ENCODE peak calls at places on chromosomes 4 and X, in nine cellular contexts. D is heart left ventricle, E is A549, S is HCT116, B is testis, R is uterus, G is suprapubic skin, Q is endothelial cell of umbilical vein, V is tibial nerve. A is an unnamed sample.
A peak's percentile ranks its signal among the peaks of the same experiment; 100 is the strongest.

GRCh38 chrX:110142096-110142495 is 139.2 kb downstream of the TMEM164 start:
- DNase-seq in S (no peak), D (no peak), R (no peak), V (no peak), B (peak; percentile 46), Q (no peak), G (no peak), E (no peak), A (no peak)

GRCh38 chrX:95076449-95076848 is 1402.4 kb downstream of the FAM133A start:
- DNase-seq in D (no peak), B (no peak), V (no peak), R (no peak), Q (no peak), G (no peak), E (peak; percentile 30), S (no peak), A (no peak)

GRCh38 chrX:67781132-67781531 is 237.3 kb downstream of the AR start:
- DNase-seq in S (no peak), G (no peak), E (peak; percentile 2), V (no peak), D (peak; percentile 28), B (no peak), R (peak; percentile 20), Q (no peak), A (no peak)

GRCh38 chr4:143437937-143438336 is 75.6 kb upstream of the SMARCA5 start:
- DNase-seq in Q (no peak), B (no peak), R (no peak), D (no peak), E (no peak), V (no peak), S (no peak), G (no peak), A (no peak)

GRCh38 chrX:148633509-148633908 is 133.1 kb downstream of the AFF2 start:
- DNase-seq in D (no peak), G (no peak), E (no peak), Q (no peak), S (no peak), V (no peak), R (no peak), B (no peak), A (no peak)

GRCh38 chr4:96166806-96167205 is 326.9 kb downstream of the PDHA2 start:
- DNase-seq in R (no peak), E (no peak), V (no peak), G (no peak), B (no peak), D (no peak), S (no peak), Q (no peak), A (no peak)

GRCh38 chrX:18624599-18624998 is 47.3 kb downstream of the RS1 start:
- DNase-seq in R (no peak), D (no peak), E (no peak), S (no peak), V (no peak), B (no peak), Q (no peak), G (no peak), A (no peak)

GRCh38 chr4:150491132-150492049 is 90.6 kb upstream of the MAB21L2 start:
- DNase-seq in V (no peak), R (no peak), E (no peak), G (no peak), D (no peak), B (no peak), S (no peak), Q (no peak), A (no peak)

GRCh38 chrX:94400488-94400887 is 726.5 kb downstream of the FAM133A start:
- DNase-seq in B (no peak), R (no peak), S (no peak), V (no peak), D (no peak), E (no peak), Q (no peak), G (no peak), A (no peak)

GRCh38 chrX:46381630-46382029 is 163.6 kb downstream of the ZNF674 start:
- DNase-seq in R (no peak), G (no peak), D (no peak), Q (peak; percentile 24), S (peak; percentile 8), B (peak; percentile 16), E (peak; percentile 48), V (no peak), A (no peak)

GRCh38 chr4:38724507-38724808 is 58.3 kb downstream of the TLR10 start:
- DNase-seq in D (no peak), V (no peak), B (no peak), S (no peak), G (no peak), Q (no peak), R (no peak), E (no peak), A (no peak)

GRCh38 chr4:41095973-41096372 is 118.4 kb downstream of the APBB2 start:
- DNase-seq in R (no peak), E (no peak), V (no peak), S (no peak), Q (no peak), D (no peak), G (no peak), B (no peak), A (no peak)

GRCh38 chr4:15470149-15470520 is 453 bp downstream of the CC2D2A start:
- DNase-seq in V (no peak), Q (no peak), B (no peak), R (no peak), S (no peak), G (no peak), E (no peak), D (no peak), A (no peak)

GRCh38 chr4:130131536-130131935 is 1035.6 kb downstream of the C4orf33 start:
- DNase-seq in S (no peak), B (no peak), V (no peak), Q (no peak), E (no peak), D (no peak), R (no peak), G (no peak), A (no peak)

GRCh38 chr4:67727124-67727850 is 26.3 kb upstream of the UBA6 start:
- DNase-seq in E (peak; percentile 21), R (no peak), Q (peak; percentile 29), S (no peak), D (no peak), B (no peak), G (no peak), V (no peak), A (no peak)

GRCh38 chr4:89616382-89616781 is 220.6 kb downstream of the SNCA start:
- DNase-seq in G (no peak), E (no peak), R (no peak), Q (peak; percentile 12), V (no peak), D (no peak), B (no peak), S (no peak), A (no peak)

GRCh38 chr4:31737419-31737818 is 1017.2 kb downstream of the PCDH7 start:
- DNase-seq in R (no peak), S (no peak), D (no peak), V (no peak), G (no peak), E (no peak), Q (no peak), B (no peak), A (no peak)

GRCh38 chr4:93870876-93871458 is 42.4 kb downstream of the ATOH1 start:
- DNase-seq in R (no peak), G (no peak), S (no peak), B (no peak), Q (no peak), V (no peak), D (no peak), E (no peak), A (no peak)

GRCh38 chr4:154977228-154977627 is 196.2 kb downstream of the RBM46 start:
- DNase-seq in B (no peak), E (no peak), V (no peak), G (no peak), R (no peak), S (no peak), D (no peak), Q (no peak), A (no peak)

GRCh38 chr4:26113339-26113940 is 199.4 kb downstream of the SMIM20 start:
- DNase-seq in G (no peak), V (no peak), B (no peak), S (no peak), E (no peak), R (no peak), Q (no peak), D (no peak), A (no peak)
- H3K27ac ChIP-seq in G (no peak overlapping the region), V (no peak overlapping the region), B (no peak overlapping the region), S (no peak overlapping the region), E (no peak overlapping the region), R (no peak overlapping the region), Q (no peak overlapping the region), D (no peak overlapping the region), A (no peak overlapping the region)

GRCh38 chrX:51837926-51838325 is 55.5 kb upstream of the MAGED1 start:
- DNase-seq in B (peak; percentile 80), V (peak; percentile 52), E (no peak), S (no peak), R (peak; percentile 41), D (peak; percentile 54), G (peak; percentile 65), Q (peak; percentile 37), A (peak; percentile 3)
- H3K4me3 ChIP-seq in B (no peak overlapping the region), V (no peak overlapping the region), E (no peak overlapping the region), S (no peak overlapping the region), R (no peak overlapping the region), D (no peak overlapping the region), G (no peak overlapping the region), Q (no peak overlapping the region), A (no peak overlapping the region)

DNA sequence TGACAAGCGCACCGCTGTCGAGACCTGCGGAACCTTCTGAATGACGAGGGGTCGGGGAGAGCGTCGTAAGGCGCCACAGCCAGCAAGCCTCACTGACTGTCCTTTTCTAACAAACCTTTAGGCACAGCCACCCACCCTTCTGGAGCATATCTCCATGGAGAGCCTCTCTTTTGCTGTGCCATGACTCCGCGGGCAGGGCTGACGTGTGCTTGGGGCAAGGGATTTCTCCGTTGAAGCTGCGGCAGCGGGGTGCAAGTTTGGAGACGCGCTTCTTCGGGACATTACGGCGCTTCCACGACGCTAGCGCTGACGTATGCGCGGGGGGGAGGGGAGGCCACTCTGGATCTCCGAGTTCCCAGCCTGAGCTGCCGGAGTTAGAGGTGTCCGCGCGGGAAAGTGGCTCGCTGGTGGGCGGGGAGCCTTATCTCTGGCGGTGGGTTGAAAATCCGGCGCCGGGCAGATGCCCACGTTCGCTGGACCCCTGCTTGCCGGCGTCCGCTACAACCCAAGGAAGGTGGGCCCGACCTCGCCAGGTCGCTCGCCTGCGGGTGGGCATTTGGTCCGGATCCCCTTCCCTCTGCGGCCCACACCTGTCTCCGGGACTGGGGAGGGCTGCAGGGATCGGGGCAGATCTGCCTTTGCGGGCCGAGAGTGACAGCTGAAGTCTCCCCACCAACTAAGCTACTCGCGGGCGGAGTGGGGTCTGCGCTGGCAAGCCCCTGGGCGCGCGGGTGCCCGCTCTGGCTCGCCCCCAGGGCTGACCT is 540 bp upstream of the SLC10A7 start:
- DNase-seq in E (peak; percentile 66), S (peak; percentile 64), B (peak; percentile 96), V (peak; percentile 86), G (peak; percentile 92), R (peak; percentile 91), Q (peak; percentile 85), D (peak; percentile 93), A (peak; percentile 78)
- TF ChIP-seq POLR2A in E (peak; percentile 24), S (peak; percentile 60), B (no peak), V (no peak), G (no peak), R (peak; percentile 70), Q (peak; percentile 38), D (no peak), A (peak; percentile 66)

DNA sequence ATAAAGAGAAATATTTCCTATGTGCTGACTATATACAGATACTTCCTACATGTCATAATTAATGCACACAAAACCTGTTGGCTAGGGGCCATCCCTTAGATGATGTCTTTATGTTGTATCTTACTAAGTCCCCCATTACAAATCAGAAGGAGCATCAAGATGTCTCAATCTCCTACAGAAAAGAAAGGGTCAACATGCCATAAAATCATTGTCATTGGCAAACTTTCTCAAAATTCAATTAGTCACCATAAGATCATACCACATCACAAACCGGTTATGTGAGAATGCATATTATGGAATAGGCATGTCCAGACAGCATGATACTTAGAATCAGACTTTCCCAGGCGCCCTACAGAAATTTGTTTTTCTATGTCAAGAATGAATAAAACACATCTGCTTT is 175.2 kb upstream of the TET2 start:
- DNase-seq in Q (no peak), E (no peak), V (no peak), S (no peak), D (no peak), R (no peak), B (no peak), G (no peak), A (no peak)
- H3K27ac ChIP-seq in Q (no peak overlapping the region), E (no peak overlapping the region), V (no peak overlapping the region), S (no peak overlapping the region), D (no peak overlapping the region), R (no peak overlapping the region), B (no peak overlapping the region), G (peak overlapping the region; percentile 77), A (no peak overlapping the region)